ENCODE peak calls at places on chromosomes 12 and 14, in nine cellular contexts. I is T-helper 17 cell, P is heart left ventricle, R is ELF-1, O is mammary epithelial cell, X is NCI-H1092, L is NCI-H1694, U is nephron progenitor cell, G is cardiac fibroblast. F is an unnamed sample.

GRCh38 chr14:56351861-56352260 is 227.7 kb upstream of the TMEM260 start:
- DNase-seq in G (peak), P (no peak), O (peak), X (no peak), U (no peak), L (no peak), I (no peak), R (peak), F (no peak)

GRCh38 chr12:50720085-50720484 is 43.8 kb upstream of the ATF1 start:
- DNase-seq in I (no peak), O (no peak), X (no peak), G (peak), L (no peak), P (no peak), R (no peak), U (no peak), F (no peak)

GRCh38 chr12:122721057-122721545 is 4.5 kb upstream of the HCAR3 start:
- DNase-seq in U (no peak), X (no peak), P (no peak), O (peak), G (peak), I (no peak), R (no peak), L (no peak), F (no peak)

GRCh38 chr12:102992297-102992696 is 34.8 kb downstream of the ASCL1 start:
- DNase-seq in G (no peak), X (no peak), I (no peak), O (no peak), P (no peak), L (no peak), R (no peak), U (peak), F (no peak)

GRCh38 chr12:22340143-22340542 is 5.6 kb upstream of the ST8SIA1 start:
- DNase-seq in I (no peak), L (no peak), X (no peak), G (no peak), R (no peak), O (no peak), P (no peak), U (no peak), F (no peak)

GRCh38 chr12:30980886-30981662 is 54.5 kb downstream of the TSPAN11 start:
- DNase-seq in I (no peak), U (no peak), R (peak), P (no peak), O (no peak), G (no peak), X (no peak), L (no peak), F (no peak)

GRCh38 chr12:14775652-14776020 is 27.6 kb downstream of the WBP11 start:
- DNase-seq in L (no peak), O (no peak), R (no peak), G (no peak), I (no peak), X (no peak), U (no peak), P (no peak), F (no peak)

GRCh38 chr12:132046561-132046960 is 96.8 kb downstream of the EP400 start:
- DNase-seq in U (no peak), I (no peak), R (peak), G (peak), L (no peak), X (no peak), O (no peak), P (no peak), F (no peak)

GRCh38 chr12:18158774-18159557 is 69.0 kb upstream of the RERGL start:
- DNase-seq in U (peak), P (no peak), G (peak), R (peak), L (peak), I (no peak), X (peak), O (peak), F (peak)

GRCh38 chr12:14256139-14256538 is 109.3 kb upstream of the ATF7IP start:
- DNase-seq in G (peak), L (no peak), I (peak), O (no peak), X (no peak), R (peak), U (no peak), P (no peak), F (no peak)

GRCh38 chr14:87745507-87746118 is 247.4 kb downstream of the GALC start:
- DNase-seq in I (no peak), R (peak), G (peak), L (peak), P (no peak), O (peak), U (peak), X (no peak), F (peak)

GRCh38 chr12:47886471-47887240 is 18.1 kb downstream of the VDR start:
- DNase-seq in X (no peak), L (no peak), U (no peak), O (no peak), I (no peak), R (no peak), P (no peak), G (no peak), F (no peak)